ENCODE peak calls at places on chromosomes 16 and 17, in six cellular contexts. R is hepatocyte; X is A549; F is left ventricle myocardium inferior; A is CD8-positive, alpha-beta T cell; Y is ovary. Q is an unnamed sample.

GRCh38 chr17:35372846-35373531 is 432 bp downstream of the SLFN11 start:
- DNase-seq in F (peak), R (peak), A (no peak), Y (peak), X (peak), Q (peak)

GRCh38 chr17:7025240-7025639 is 2.4 kb downstream of the BCL6B start:
- DNase-seq in R (no peak), F (no peak), A (no peak), X (no peak), Y (no peak), Q (no peak)

GRCh38 chr16:88779406-88780099 is 5.5 kb downstream of the PIEZO1 start:
- DNase-seq in Y (no peak), R (no peak), X (no peak), A (no peak), F (peak), Q (no peak)

GRCh38 chr16:85491798-85492616 is 121.1 kb upstream of the GSE1 start:
- DNase-seq in R (peak), A (no peak), Y (peak), F (peak), X (no peak), Q (peak)

GRCh38 chr17:36544049-36544319 is 735 bp upstream of the GGNBP2 start:
- DNase-seq in F (peak), Y (peak), A (peak), R (peak), X (peak), Q (peak)

GRCh38 chr17:5585814-5586558 is 1.7 kb upstream of the NLRP1 start:
- DNase-seq in R (no peak), Y (no peak), A (no peak), X (no peak), F (no peak), Q (peak)

GRCh38 chr16:15765880-15766279 is 90.9 kb downstream of the MYH11 start:
- DNase-seq in F (no peak), X (peak), R (peak), A (no peak), Y (no peak), Q (peak)

GRCh38 chr17:13244511-13244910 is 226.7 kb upstream of the ELAC2 start:
- DNase-seq in A (no peak), R (no peak), F (no peak), X (no peak), Y (no peak), Q (no peak)

GRCh38 chr17:61282377-61282776 is 117.3 kb upstream of the TBX2 start:
- DNase-seq in F (no peak), R (no peak), A (no peak), X (no peak), Y (no peak), Q (no peak)

GRCh38 chr16:74743668-74744299 is 30.8 kb downstream of the FA2H start:
- DNase-seq in Y (no peak), F (no peak), A (no peak), X (peak), R (peak), Q (peak)

DNA sequence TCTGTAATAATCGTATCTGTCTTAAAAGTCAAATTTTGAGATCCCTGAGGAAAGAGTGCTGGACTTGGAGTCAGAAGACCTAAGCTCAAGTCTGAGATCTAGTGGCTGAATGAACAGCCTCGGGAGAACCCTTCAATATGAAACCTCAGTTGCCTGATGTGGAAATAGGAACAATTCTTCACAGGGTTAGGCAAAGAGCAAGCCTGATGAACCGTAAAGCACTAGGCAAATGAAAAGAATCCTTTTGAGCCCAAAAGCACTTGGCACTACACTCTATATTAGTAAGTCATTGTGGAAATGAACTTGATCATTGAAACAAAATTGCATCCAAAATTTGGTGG is 20.2 kb downstream of the TXNDC11 start:
- DNase-seq in X (no peak), A (no peak), Y (no peak), R (no peak), F (no peak), Q (no peak)
- TF ChIP-seq CTCF in X (no peak), A (no peak), Y (no peak), R (no peak), F (no peak), Q (no peak)

DNA sequence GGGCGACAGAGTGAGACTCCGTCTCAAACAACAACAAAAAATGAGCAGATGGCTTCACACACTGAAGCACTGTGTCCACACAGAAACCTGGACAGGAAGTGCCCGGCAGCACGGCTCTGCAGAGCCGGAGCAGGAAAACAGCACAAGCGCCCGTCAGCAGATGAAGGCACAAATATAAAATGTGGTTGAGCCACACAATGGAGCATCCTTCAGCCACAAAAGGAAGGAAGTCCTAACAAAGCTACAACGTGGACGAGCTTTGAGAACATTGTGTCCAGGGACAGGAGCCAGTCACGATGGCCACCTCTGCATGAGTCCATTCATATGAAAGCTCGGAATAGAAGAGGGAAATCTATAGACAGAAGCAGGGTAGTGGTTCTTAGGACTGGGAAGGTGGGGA is 15.7 kb downstream of the RHBDF2 start:
- DNase-seq in F (no peak), Y (no peak), R (no peak), X (no peak), A (no peak), Q (no peak)
- H3K27ac ChIP-seq in F (peak), Y (no peak), R (no peak), X (no peak), A (no peak), Q (peak)

DNA sequence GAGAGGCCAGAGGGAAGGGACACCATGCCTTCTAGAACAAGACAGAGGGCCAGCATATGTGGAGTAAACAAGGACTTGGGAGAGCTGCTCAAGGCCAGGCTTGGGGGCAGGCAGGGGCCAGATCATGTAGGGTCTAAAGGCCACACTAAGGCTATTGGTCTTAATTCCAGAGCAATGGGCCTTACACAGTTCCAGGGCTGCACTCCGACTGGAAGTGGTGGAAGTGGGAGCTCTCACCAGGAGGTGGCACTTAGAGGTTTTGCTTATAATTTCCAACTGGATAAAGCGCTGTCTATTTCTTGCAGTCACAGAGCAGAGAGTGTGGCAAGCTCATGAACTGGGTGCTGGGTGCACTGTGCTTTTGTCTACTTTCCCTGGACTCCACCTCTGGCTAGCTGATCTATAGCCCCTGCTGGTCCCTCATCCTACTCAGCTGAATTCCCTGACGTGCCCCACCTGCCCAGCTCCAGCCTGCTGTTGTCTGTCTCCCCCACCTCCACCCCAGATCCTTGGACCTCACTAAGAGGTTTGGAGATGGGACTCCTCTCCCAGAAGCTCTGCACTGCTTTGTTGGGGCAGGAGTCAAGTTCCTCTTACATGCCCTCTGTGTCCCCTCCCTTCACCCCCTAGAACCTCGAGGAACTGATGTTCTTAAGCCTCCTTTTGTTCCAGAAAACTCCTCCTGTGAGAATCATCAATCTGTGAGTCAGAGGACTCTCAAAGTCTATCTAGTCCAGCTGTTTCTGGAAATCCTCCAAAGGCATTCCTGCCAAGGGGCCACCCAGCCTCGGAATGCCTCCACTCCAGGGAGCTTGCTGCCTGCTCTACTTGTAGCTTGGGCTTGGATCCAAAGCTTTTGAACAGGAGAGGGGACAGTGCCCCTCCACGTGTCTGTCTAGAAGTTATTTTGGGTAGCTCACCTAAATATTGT is 48.1 kb upstream of the KSR1 start:
- DNase-seq in Y (no peak), A (no peak), X (peak), R (peak), F (no peak), Q (peak)
- TF ChIP-seq CTCF in Y (no peak), A (no peak), X (no peak), R (no peak), F (no peak), Q (no peak)

GRCh38 chr17:57861737-57862409 is 12.0 kb upstream of the MRPS23 start:
- DNase-seq in X (peak), A (no peak), R (peak), Y (peak), F (peak), Q (no peak)

GRCh38 chr17:57859601-57860413 is 10.0 kb upstream of the MRPS23 start:
- DNase-seq in R (no peak), A (no peak), F (no peak), X (no peak), Y (no peak), Q (no peak)

GRCh38 chr17:57861000-57861736 is 11.3 kb upstream of the MRPS23 start:
- DNase-seq in R (peak), Y (peak), F (peak), X (peak), A (peak), Q (no peak)

GRCh38 chr17:57858838-57859237 is 9.0 kb upstream of the MRPS23 start:
- DNase-seq in A (no peak), F (no peak), X (no peak), Y (no peak), R (no peak), Q (no peak)

DNA sequence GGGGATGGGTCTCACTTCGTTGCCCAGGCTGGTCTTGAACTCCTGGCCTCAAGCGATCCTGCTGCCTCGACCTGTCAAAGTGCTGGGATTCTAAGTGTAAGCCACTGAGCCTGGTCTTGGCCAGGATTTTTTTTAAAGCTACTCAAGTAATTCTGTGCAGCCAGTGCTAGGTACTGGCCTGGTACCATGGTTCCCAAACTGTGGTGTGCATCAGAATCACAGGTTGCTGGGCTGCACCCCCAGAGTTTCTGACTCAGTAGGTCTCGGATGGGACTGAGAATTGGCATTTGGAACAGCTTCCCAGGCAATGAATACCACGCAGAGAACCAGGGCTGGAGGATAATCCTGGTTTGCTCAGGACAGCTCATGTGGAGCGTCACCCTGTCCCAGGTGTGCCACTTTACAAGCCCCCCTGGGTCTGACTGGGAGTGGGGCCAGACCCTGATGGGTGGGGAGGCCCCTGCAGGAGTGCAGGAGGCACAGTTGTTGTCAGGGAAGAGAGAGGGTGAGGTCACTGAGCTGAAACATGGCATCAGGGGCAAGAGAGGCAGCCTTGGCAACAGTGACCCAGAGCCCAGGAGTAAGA is 10.7 kb upstream of the MRPS23 start:
- DNase-seq in Y (no peak), X (no peak), R (no peak), A (no peak), F (no peak), Q (no peak)
- H3K27ac ChIP-seq in Y (no peak), X (peak), R (peak), A (no peak), F (peak), Q (peak)

DNA sequence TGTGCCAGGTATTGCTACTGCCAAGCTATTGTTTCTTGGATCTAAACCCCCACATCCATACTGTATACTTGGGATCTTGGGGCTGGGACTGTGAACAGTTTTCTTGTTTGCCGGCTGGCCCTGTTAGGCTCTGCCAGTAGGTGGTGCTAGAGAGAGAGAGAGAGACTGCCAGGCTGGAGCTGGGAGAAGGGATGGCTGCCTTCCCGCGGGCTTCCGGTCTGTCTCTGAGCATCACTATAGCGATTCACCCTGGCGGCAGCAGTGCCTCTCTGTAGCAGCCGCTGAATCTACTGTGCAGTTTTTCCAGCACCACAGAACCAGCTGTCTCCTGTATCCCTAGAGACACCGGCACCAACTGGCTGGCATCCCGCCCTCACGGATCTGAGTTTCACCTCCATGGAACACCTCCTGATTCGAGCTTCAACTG is 201.2 kb downstream of the UTP18 start:
- DNase-seq in F (peak), Y (peak), A (peak), R (peak), X (peak), Q (peak)
- TF ChIP-seq CTCF in F (peak), Y (no peak), A (peak), R (peak), X (peak), Q (peak)

GRCh38 chr17:42527932-42528331 is 8.1 kb upstream of the NAGLU start:
- DNase-seq in Y (no peak), A (no peak), X (no peak), R (no peak), F (no peak), Q (no peak)
- H3K27ac ChIP-seq in Y (no peak), A (no peak), X (no peak), R (no peak), F (no peak), Q (peak)

DNA sequence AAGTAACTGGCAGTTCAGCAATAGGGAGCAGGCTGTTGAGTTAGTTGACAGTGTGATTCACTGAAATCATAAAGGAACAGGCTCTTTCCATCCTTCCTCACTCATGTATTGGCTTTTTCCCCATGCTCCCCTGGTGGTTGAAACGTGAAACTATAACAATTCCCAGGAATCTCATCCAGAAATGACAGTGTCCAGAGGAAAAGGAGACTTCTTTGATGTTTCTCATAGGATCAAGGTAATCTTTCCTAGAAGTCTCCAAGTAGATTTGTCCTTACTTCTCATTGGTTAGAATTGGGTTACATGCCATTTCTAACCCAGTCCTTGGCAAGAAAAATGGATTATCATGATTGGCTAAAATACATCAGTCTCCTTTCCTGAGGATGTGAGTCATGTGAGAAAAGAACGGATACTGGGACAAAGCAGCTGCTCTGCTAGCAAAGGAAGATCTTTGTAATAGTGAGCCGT is 14.4 kb downstream of the TTC19 start:
- DNase-seq in F (no peak), R (peak), X (peak), A (no peak), Y (no peak), Q (peak)
- TF ChIP-seq CTCF in F (peak), R (peak), X (peak), A (no peak), Y (no peak), Q (peak)

GRCh38 chr17:72840019-72840418 is 252.5 kb downstream of the SLC39A11 start:
- DNase-seq in X (no peak), F (no peak), Y (no peak), A (no peak), R (no peak), Q (no peak)
- H3K27ac ChIP-seq in X (no peak), F (no peak), Y (no peak), A (no peak), R (no peak), Q (no peak)

GRCh38 chr16:3182608-3183444 is 5.2 kb upstream of the OR1F1 start:
- DNase-seq in R (no peak), X (peak), A (peak), Y (no peak), F (no peak), Q (no peak)
- TF ChIP-seq CTCF in R (peak), X (no peak), A (no peak), Y (no peak), F (peak), Q (no peak)